ENCODE peak calls at places on chromosomes 6 and 20, in six cellular contexts. G is mesendoderm; M is cardiac fibroblast; I is RPMI7951; N is activated CD4-positive, alpha-beta T cell treated with anti-CD3 and anti-CD28 coated beads for 48 hours; E is NCI-H748 treated with DMSO at 0.1 percent for 48 hours. P is an unnamed sample.

GRCh38 chr6:158185729-158186456 is 17.7 kb downstream of the GTF2H5 start:
- DNase-seq in G (no peak), M (peak; percentile 65), I (peak; percentile 87), N (no peak), E (no peak), P (no peak)

GRCh38 chr6:43076093-43076927 is at the start of gene PTK7:
- DNase-seq in G (peak; percentile 96), M (peak; percentile 43), I (peak; percentile 53), N (peak; percentile 49), E (peak; percentile 75), P (peak; percentile 56)

GRCh38 chr6:52253494-52253893 is 9.2 kb upstream of the IL17F start:
- DNase-seq in G (no peak), M (no peak), I (peak; percentile 79), N (peak; percentile 64), E (no peak), P (no peak)

GRCh38 chr20:54084727-54085368 is 14.5 kb upstream of the BCAS1 start:
- DNase-seq in G (no peak), M (no peak), I (peak; percentile 86), N (no peak), E (no peak), P (no peak)

GRCh38 chr6:124927806-124928205 is 34.4 kb upstream of the RNF217 start:
- DNase-seq in G (no peak), M (peak; percentile 77), I (peak; percentile 81), N (no peak), E (no peak), P (no peak)

GRCh38 chr6:16243055-16243454 is 4.7 kb downstream of the GMPR start:
- DNase-seq in G (no peak), M (peak; percentile 86), I (peak; percentile 98), N (no peak), E (no peak), P (no peak)

GRCh38 chr6:109096198-109096597 is 891 bp downstream of the CEP57L1 start:
- DNase-seq in G (no peak), M (peak; percentile 47), I (peak; percentile 14), N (no peak), E (no peak), P (no peak)

GRCh38 chr6:6697620-6698019 is 109.1 kb downstream of the LY86 start:
- DNase-seq in G (peak; percentile 57), M (no peak), I (no peak), N (no peak), E (no peak), P (no peak)

GRCh38 chr6:152458648-152459047 is 178.5 kb downstream of the SYNE1 start:
- DNase-seq in G (no peak), M (peak; percentile 78), I (peak; percentile 57), N (no peak), E (no peak), P (no peak)

GRCh38 chr6:128763599-128764300 is 119.2 kb upstream of the LAMA2 start:
- DNase-seq in G (no peak), M (peak; percentile 19), I (no peak), N (no peak), E (no peak), P (no peak)

GRCh38 chr6:157380458-157380778 is 572 bp upstream of the ZDHHC14 start:
- DNase-seq in G (peak; percentile 57), M (no peak), I (no peak), N (no peak), E (no peak), P (peak; percentile 70)

GRCh38 chr20:4896971-4897497 is 104.3 kb downstream of the SLC23A2 start:
- DNase-seq in G (peak; percentile 68), M (no peak), I (no peak), N (peak; percentile 28), E (no peak), P (no peak)

GRCh38 chr6:31190488-31190887 is 20.0 kb upstream of the POU5F1 start:
- DNase-seq in G (no peak), M (no peak), I (no peak), N (no peak), E (no peak), P (no peak)

GRCh38 chr20:840858-841567 is 7.5 kb downstream of the FAM110A start:
- DNase-seq in G (peak; percentile 41), M (no peak), I (no peak), N (peak; percentile 46), E (peak; percentile 22), P (no peak)

P was measured in hypothalamus.